ENCODE peak calls at places on chromosomes 1 and 21, in four cellular contexts. C, G, W and X are unnamed samples.

GRCh38 chr1:209704584-209704983 is at the start of gene HSD11B1:
- DNase-seq in G (no peak), W (no peak), C (no peak), X (no peak)

GRCh38 chr1:96080925-96081324 is 640.7 kb upstream of the PTBP2 start:
- DNase-seq in G (no peak), W (no peak), C (no peak), X (no peak)

GRCh38 chr1:65459397-65459768 is 38.9 kb downstream of the LEPR start:
- DNase-seq in W (no peak), G (peak), C (no peak), X (peak)

GRCh38 chr21:43865471-43866181 is 603 bp downstream of the AGPAT3 start:
- DNase-seq in C (peak), W (peak), G (no peak), X (no peak)

GRCh38 chr1:234889643-234890042 is 239.0 kb downstream of the TOMM20 start:
- DNase-seq in C (no peak), G (no peak), W (no peak), X (no peak)

GRCh38 chr1:55233149-55233777 is 18.1 kb upstream of the USP24 start:
- DNase-seq in G (peak), C (no peak), W (no peak), X (no peak)

GRCh38 chr21:46428286-46428685 is 30.4 kb upstream of the DIP2A start:
- DNase-seq in W (no peak), G (no peak), C (no peak), X (no peak)

GRCh38 chr1:63575340-63575826 is 17.8 kb upstream of the PGM1 start:
- DNase-seq in G (no peak), W (no peak), C (peak), X (no peak)

GRCh38 chr21:35048183-35048601 is 910 bp downstream of the RUNX1 start:
- DNase-seq in W (no peak), G (no peak), C (no peak), X (no peak)

GRCh38 chr1:24317081-24317480 is 2.1 kb upstream of the GRHL3 start:
- DNase-seq in G (no peak), C (no peak), W (no peak), X (no peak)

GRCh38 chr1:19861034-19861433 is 21.2 kb upstream of the OTUD3 start:
- DNase-seq in C (peak), W (no peak), G (no peak), X (no peak)

GRCh38 chr1:201645956-201646355 is 107.0 kb downstream of the NAV1 start:
- DNase-seq in G (no peak), C (no peak), W (no peak), X (no peak)

GRCh38 chr1:225657462-225657989 is 4.6 kb upstream of the ENAH start:
- DNase-seq in C (no peak), W (peak), G (peak), X (no peak)

GRCh38 chr1:113153116-113153803 is 80.3 kb downstream of the LRIG2 start:
- DNase-seq in W (peak), C (peak), G (peak), X (no peak)

GRCh38 chr1:168636642-168637111 is 60.3 kb downstream of the XCL1 start:
- DNase-seq in C (peak), G (no peak), W (no peak), X (no peak)

GRCh38 chr1:69269491-69269890 is 298.2 kb upstream of the LRRC7 start:
- DNase-seq in G (no peak), W (no peak), C (no peak), X (no peak)

GRCh38 chr21:45557611-45558043 is 15.4 kb upstream of the SLC19A1 start:
- DNase-seq in W (no peak), G (no peak), C (no peak), X (no peak)

GRCh38 chr1:228280106-228280901 is 72.5 kb downstream of the OBSCN start:
- DNase-seq in G (no peak), C (no peak), W (no peak), X (no peak)

GRCh38 chr1:31779687-31780086 is 15.5 kb upstream of the ADGRB2 start:
- DNase-seq in G (no peak), W (no peak), C (no peak), X (no peak)

GRCh38 chr21:21279193-21279901 is 281.1 kb downstream of the NCAM2 start:
- DNase-seq in G (no peak), C (no peak), W (no peak), X (no peak)

GRCh38 chr1:39646232-39647081 is 7.0 kb upstream of the HEYL start:
- DNase-seq in W (peak), G (no peak), C (peak), X (no peak)

GRCh38 chr1:226943156-226943555 is 3.1 kb downstream of the COQ8A start:
- DNase-seq in G (no peak), C (no peak), W (no peak), X (no peak)

GRCh38 chr1:216325336-216325735 is 97.9 kb downstream of the USH2A start:
- DNase-seq in G (no peak), W (no peak), C (no peak), X (no peak)

GRCh38 chr1:35707253-35708178 is 11.2 kb downstream of the C1orf216 start:
- DNase-seq in G (no peak), C (peak), W (peak), X (no peak)

GRCh38 chr1:236535656-236536293 is 12.0 kb downstream of the LGALS8 start:
- DNase-seq in C (no peak), G (no peak), W (no peak), X (no peak)

GRCh38 chr1:33299461-33300155 is 21.3 kb downstream of the A3GALT2 start:
- DNase-seq in W (no peak), C (no peak), G (no peak), X (no peak)

GRCh38 chr1:85577421-85578320 is 2.9 kb upstream of the CCN1 start:
- DNase-seq in W (peak), C (no peak), G (no peak), X (no peak)

GRCh38 chr1:243438815-243439214 is 183.0 kb downstream of the SDCCAG8 start:
- DNase-seq in W (no peak), C (no peak), G (no peak), X (no peak)

DNA sequence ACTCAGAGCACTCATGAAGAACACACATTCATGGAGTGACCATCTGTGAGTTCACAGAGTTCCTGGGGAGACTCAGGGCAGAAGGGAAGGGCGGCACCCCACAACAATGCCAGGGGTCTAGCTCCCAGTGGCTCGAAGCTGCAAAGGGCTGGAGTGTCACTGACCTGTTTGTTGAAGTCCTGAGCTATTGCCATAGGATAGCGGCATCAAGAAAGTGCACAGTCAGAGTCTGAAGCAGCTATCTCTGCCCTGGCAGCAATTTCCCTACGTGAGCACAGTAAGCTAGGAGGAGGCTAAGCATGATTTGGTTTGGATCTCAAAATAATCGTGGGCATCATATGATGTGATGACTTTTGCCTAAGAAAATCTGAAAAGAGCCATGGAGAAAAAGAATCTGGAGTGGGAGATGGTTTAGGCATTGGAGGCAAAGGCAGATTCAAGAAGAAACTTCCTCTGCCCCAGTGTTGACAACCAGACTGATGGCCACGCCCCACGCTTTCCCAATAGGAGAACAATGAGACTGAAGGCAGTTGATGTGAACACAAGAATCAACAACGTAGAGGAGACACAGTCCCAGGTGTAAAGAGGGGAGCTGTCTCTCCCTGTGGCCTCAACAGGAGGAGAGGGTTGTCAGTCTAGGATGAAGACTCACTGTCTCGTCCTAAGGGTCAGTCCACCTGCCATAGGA is 100.0 kb upstream of the SLC25A33 start:
- DNase-seq in W (no peak), G (peak), C (no peak), X (no peak)
- TF ChIP-seq HDAC6 in W (no peak), G (no peak), C (no peak), X (no peak)

GRCh38 chr1:231684333-231685244 is 58.0 kb downstream of the DISC1 start:
- DNase-seq in W (no peak), C (no peak), G (no peak), X (no peak)

GRCh38 chr1:231690072-231690471 is 63.5 kb downstream of the DISC1 start:
- DNase-seq in C (no peak), W (no peak), G (peak), X (no peak)

GRCh38 chr1:231686384-231686783 is 59.8 kb downstream of the DISC1 start:
- DNase-seq in C (no peak), G (no peak), W (no peak), X (no peak)

GRCh38 chr1:231691618-231692259 is 65.1 kb downstream of the DISC1 start:
- DNase-seq in G (peak), C (peak), W (peak), X (no peak)

DNA sequence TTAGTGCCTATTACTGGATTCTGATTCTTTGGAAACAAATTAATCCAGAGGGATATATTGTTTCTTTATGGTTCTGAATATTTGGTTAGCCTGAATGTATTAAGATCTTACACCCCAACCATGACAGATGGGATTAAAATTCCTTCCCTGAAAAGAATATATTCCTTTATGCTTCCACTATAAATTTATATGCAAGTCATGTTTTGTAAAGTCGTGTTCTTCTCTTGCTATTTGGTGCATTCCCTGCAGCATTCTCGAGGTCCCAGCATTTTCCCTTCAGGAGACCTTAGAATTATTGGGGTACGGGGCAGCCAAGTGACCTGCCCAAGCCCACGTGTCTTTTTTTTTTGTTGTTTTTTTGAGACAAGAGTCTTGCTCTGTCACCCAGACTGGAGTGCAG is 62.4 kb downstream of the DISC1 start:
- DNase-seq in C (no peak), G (no peak), W (no peak), X (no peak)
- TF ChIP-seq HDAC6 in C (no peak), G (no peak), W (no peak), X (no peak)

DNA sequence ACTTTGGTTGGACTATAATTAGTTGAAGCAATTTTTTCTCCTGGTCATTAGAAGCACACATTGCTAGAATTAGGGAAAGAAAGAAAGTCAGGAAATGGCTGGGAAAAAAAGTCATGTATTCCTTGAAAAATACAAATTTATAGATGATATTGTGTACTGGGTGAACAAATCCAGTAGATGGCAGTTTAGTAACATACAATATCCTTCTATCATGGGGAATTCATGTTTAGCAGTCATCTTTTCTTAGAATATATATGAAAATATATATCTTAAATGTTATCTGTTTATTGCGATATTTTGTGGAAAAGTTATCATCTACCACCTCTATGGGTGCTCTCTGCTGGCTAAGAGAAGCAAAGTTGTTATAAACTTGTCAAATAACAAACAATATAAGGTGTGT is 13.1 kb upstream of the ZRANB2 start:
- DNase-seq in W (no peak), C (peak), G (no peak), X (no peak)
- TF ChIP-seq HDAC6 in W (no peak), C (no peak), G (no peak), X (no peak)

GRCh38 chr1:17663646-17664045 is 91.5 kb upstream of the ACTL8 start:
- DNase-seq in W (no peak), C (no peak), G (no peak), X (no peak)
- TF ChIP-seq HDAC6 in W (no peak), C (no peak), G (no peak), X (no peak)

GRCh38 chr1:40772146-40772770 is 11.3 kb upstream of the KCNQ4 start:
- DNase-seq in C (no peak), W (no peak), G (no peak), X (no peak)

GRCh38 chr1:40766560-40766959 is 17.0 kb upstream of the KCNQ4 start:
- DNase-seq in C (no peak), W (no peak), G (no peak), X (no peak)

GRCh38 chr1:40770296-40771070 is 13.1 kb upstream of the KCNQ4 start:
- DNase-seq in W (peak), G (no peak), C (no peak), X (no peak)

GRCh38 chr1:40768146-40768990 is 15.2 kb upstream of the KCNQ4 start:
- DNase-seq in C (no peak), W (no peak), G (no peak), X (no peak)

DNA sequence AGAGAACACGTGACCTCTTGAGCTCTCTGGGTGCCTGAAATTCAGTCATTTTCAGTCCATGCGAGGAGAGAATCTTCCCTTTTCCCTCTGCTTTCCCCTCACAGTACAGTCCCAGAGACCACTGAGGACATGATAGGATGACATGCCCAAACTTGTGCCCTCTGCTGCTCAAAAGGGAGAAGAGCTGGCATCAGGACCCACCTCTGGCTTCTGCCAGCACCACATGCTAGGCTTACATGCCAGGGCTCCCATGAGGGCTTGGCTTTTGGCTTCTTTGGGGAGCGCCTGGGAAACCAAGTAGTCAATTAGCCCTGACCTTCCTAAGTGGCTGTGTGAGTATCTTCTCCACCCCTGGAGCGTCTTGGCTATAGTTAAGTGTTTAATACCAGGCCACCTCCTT is 13.8 kb upstream of the KCNQ4 start:
- DNase-seq in G (no peak), C (no peak), W (no peak), X (no peak)
- TF ChIP-seq HDAC6 in G (no peak), C (no peak), W (no peak), X (no peak)

GRCh38 chr1:2534775-2535387 is 4.8 kb upstream of the HES5 start:
- DNase-seq in G (no peak), C (no peak), W (no peak), X (no peak)
- TF ChIP-seq HDAC6 in G (no peak), C (no peak), W (no peak), X (no peak)

GRCh38 chr1:156987715-156988114 is 57.8 kb downstream of the ARHGEF11 start:
- DNase-seq in C (no peak), G (no peak), W (peak), X (no peak)
- TF ChIP-seq HDAC6 in C (no peak), G (no peak), W (no peak), X (no peak)

DNA sequence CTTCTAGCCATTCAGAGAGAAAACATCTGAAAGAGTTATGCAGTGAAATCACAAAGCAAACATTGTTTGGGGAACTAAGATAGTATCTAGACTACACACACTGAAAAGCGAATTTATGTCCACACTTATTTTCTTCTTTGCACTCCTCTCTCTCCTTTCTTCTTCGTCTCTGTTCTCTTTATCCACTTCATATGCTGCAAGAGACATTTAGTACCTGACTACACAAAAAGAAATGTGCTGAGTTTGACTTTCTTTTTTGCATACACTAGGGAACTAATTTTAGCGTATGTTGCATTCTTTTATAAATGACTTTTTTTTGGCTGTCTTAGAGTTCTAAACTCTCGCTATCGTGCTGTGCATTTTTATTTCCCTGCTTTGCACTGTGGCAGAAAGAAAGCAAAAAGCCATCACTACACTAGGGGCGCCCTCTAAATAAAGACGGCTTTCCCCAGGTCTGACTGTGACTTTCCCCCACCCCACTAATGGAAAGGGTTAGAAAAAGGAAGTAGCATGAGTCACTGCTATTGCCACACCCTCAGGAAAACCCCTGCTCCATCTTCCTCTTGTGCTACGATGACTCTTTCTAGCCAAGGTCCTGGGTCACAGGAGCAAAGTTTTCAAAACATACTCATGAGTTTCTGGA is 65.7 kb downstream of the MAP3K7CL start:
- DNase-seq in C (peak), G (peak), W (no peak), X (peak)
- TF ChIP-seq HDAC6 in C (no peak), G (no peak), W (no peak), X (no peak)

DNA sequence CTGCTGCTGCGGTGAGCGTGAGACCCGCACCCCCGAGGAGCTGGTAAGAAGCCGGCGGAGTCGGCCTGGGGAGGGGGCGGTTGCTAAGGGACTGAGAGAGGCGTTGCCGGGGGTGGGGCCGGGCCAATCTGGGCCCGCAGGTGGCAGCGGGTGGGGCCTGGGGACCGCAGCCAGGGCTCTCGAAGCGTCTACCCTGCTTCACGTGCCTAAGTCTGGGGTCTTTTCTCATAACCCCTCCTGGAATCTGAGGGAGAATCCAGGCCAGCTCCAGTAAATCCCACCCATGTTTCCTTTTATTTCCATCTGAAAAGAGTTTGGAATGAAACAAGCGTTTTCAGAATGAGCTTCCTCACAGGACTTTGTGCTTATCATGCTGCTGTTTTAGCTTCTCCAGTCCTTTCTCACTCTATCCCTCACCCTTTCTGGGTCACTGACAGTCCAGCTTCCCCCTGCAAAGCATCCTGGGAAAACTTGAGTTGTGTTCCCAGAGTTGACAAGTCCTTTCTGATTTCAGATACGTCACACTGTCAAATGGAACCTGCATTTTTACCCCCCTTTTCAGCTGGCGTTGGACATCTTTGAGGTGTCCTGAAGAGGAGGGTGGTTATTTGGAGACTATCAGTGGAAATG is 431 bp downstream of the CLCN6 start:
- DNase-seq in G (no peak), W (no peak), C (peak), X (no peak)
- TF ChIP-seq HDAC6 in G (no peak), W (no peak), C (no peak), X (no peak)

DNA sequence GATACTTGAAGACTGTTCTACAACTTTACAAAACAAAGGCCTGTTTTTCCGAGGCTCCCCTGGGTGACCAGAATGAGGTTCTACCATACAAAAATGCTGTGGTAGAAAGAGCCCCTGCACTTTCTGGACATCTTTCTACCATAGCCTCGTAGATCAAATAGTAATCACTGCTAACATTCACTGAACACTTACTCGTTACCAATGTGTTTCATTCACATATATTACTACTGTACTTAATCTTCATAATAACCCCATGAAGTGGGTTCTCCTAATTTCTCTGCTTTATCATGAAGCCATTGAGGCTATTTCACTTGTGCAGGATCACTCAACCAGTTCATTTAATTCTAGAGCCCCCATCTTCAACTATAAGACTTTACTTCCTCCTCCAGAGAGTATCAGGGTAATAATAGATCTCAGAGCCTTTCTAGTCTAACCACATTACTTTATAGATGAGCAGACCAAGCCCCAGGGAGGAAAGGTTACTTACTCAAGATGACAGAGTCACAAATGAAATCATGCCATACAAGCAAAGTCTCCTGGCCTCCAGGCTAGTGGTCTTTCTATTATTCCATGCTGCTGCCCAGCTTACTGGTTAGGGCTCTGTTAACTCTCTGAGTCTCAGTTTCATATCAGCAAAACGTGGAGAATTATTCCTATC is 46.7 kb upstream of the OSBPL9 start:
- DNase-seq in W (no peak), G (no peak), C (no peak), X (no peak)
- TF ChIP-seq HDAC6 in W (no peak), G (no peak), C (no peak), X (no peak)